ENCODE peak calls at places on chromosomes 16 and 17, in seven cellular contexts. F is cardiac muscle cell, S is colonic mucosa, X is lower lobe of right lung, G is endothelial cell of umbilical vein, Y is hepatocyte, T is A673. N is an unnamed sample. For H3K4me1, the result is how much of the 10 kb centered on the place peaks cover.

GRCh38 chr17:27628376-27628775 is 2.6 kb upstream of the LGALS9 start:
- DNase-seq in F (no peak), S (no peak), X (no peak), G (no peak), Y (no peak), T (no peak), N (no peak)

GRCh38 chr16:10883004-10883403 is 6.0 kb downstream of the CIITA start:
- DNase-seq in F (no peak), S (no peak), X (peak), G (no peak), Y (no peak), T (no peak), N (peak)

GRCh38 chr17:19388791-19389190 is 1.8 kb upstream of the MFAP4 start:
- DNase-seq in F (no peak), S (no peak), X (no peak), G (no peak), Y (no peak), T (no peak), N (peak)

GRCh38 chr16:80084614-80085013 is 456.2 kb upstream of the DYNLRB2 start:
- DNase-seq in F (peak), S (peak), X (no peak), G (no peak), Y (peak), T (peak), N (peak)

GRCh38 chr17:14134456-14134855 is 65.2 kb downstream of the COX10 start:
- DNase-seq in F (no peak), S (no peak), X (no peak), G (no peak), Y (no peak), T (no peak), N (no peak)

GRCh38 chr17:65593092-65593869 is 31.8 kb upstream of the AXIN2 start:
- DNase-seq in F (no peak), S (no peak), X (no peak), G (no peak), Y (no peak), T (no peak), N (no peak)

GRCh38 chr16:70301121-70301520 is 2.1 kb downstream of the DDX19B start:
- DNase-seq in F (no peak), S (no peak), X (no peak), G (no peak), Y (no peak), T (no peak), N (no peak)

GRCh38 chr17:81095608-81095888 is 60.6 kb downstream of the BAIAP2 start:
- DNase-seq in F (no peak), S (no peak), X (no peak), G (no peak), Y (no peak), T (no peak), N (no peak)

GRCh38 chr16:56362706-56363105 is 62.6 kb downstream of the AMFR start:
- DNase-seq in F (no peak), S (no peak), X (peak), G (no peak), Y (no peak), T (no peak), N (no peak)

GRCh38 chr17:37465058-37465616 is 24.6 kb upstream of the DUSP14 start:
- DNase-seq in F (peak), S (no peak), X (no peak), G (peak), Y (no peak), T (peak), N (no peak)

GRCh38 chr17:1060991-1061390 is 64.1 kb downstream of the TIMM22 start:
- DNase-seq in F (peak), S (peak), X (peak), G (peak), Y (peak), T (no peak), N (no peak)
- H3K27ac ChIP-seq in F (no peak), S (no peak), X (no peak), G (peak), Y (no peak), T (no peak), N (no peak)

GRCh38 chr16:85586360-85587145 is 26.6 kb upstream of the GSE1 start:
- DNase-seq in F (no peak), S (no peak), X (no peak), G (no peak), Y (no peak), T (no peak), N (no peak)
- H3K4me1 ChIP-seq in F (half or more), S (under half), X (under half), G (under half), Y (under half), T (under half), N (under half)

GRCh38 chr16:49603956-49604355 is 230.4 kb downstream of the C16orf78 start:
- DNase-seq in F (no peak), S (no peak), X (no peak), G (no peak), Y (no peak), T (no peak), N (no peak)
- H3K27ac ChIP-seq in F (no peak), S (no peak), X (no peak), G (no peak), Y (no peak), T (no peak), N (no peak)

GRCh38 chr17:78920528-78920927 is 4.7 kb downstream of the TIMP2 start:
- DNase-seq in F (no peak), S (no peak), X (no peak), G (no peak), Y (no peak), T (no peak), N (no peak)
- H3K4me1 ChIP-seq in F (under half), S (under half), X (half or more), G (under half), Y (under half), T (under half), N (under half)

GRCh38 chr16:14351647-14352046 is 278.4 kb downstream of the PARN start:
- DNase-seq in F (no peak), S (no peak), X (no peak), G (no peak), Y (no peak), T (no peak), N (no peak)

GRCh38 chr16:14357328-14357727 is 272.7 kb downstream of the PARN start:
- DNase-seq in F (no peak), S (no peak), X (no peak), G (no peak), Y (no peak), T (no peak), N (no peak)

GRCh38 chr16:14353340-14353739 is 276.7 kb downstream of the PARN start:
- DNase-seq in F (no peak), S (no peak), X (no peak), G (no peak), Y (no peak), T (no peak), N (no peak)

GRCh38 chr16:14356064-14356463 is 274.0 kb downstream of the PARN start:
- DNase-seq in F (no peak), S (no peak), X (no peak), G (no peak), Y (no peak), T (no peak), N (no peak)

GRCh38 chr16:14354561-14355351 is 275.3 kb downstream of the PARN start:
- DNase-seq in F (peak), S (no peak), X (no peak), G (no peak), Y (no peak), T (peak), N (no peak)
- H3K27ac ChIP-seq in F (no peak), S (no peak), X (no peak), G (no peak), Y (no peak), T (no peak), N (no peak)